ENCODE peak calls at places on chromosomes 4 and X, in eight cellular contexts. One of them, this sample, is unnamed.

GRCh38 chr4:168781341-168781740 is 228.7 kb downstream of the CBR4 start:
- DNase-seq in immature natural killer cell: no peak
- DNase-seq in C1 segment of cervical spinal cord: no peak
- DNase-seq in ascending aorta: no peak
- DNase-seq in NCI-H524: no peak
- DNase-seq in fibroblast of lung: no peak
- DNase-seq in dermis blood vessel endothelial cell: no peak
- DNase-seq in T-helper 9 cell: no peak
- DNase-seq in this sample: no peak

GRCh38 chr4:172631832-172632231 is 536.8 kb upstream of the GALNT7 start:
- DNase-seq in immature natural killer cell: no peak
- DNase-seq in C1 segment of cervical spinal cord: no peak
- DNase-seq in ascending aorta: no peak
- DNase-seq in NCI-H524: no peak
- DNase-seq in fibroblast of lung: no peak
- DNase-seq in dermis blood vessel endothelial cell: no peak
- DNase-seq in T-helper 9 cell: no peak
- DNase-seq in this sample: no peak

GRCh38 chrX:4588893-4589292 is 875.4 kb upstream of the PRKX start:
- DNase-seq in immature natural killer cell: no peak
- DNase-seq in C1 segment of cervical spinal cord: no peak
- DNase-seq in ascending aorta: no peak
- DNase-seq in NCI-H524: no peak
- DNase-seq in fibroblast of lung: no peak
- DNase-seq in dermis blood vessel endothelial cell: no peak
- DNase-seq in T-helper 9 cell: no peak
- DNase-seq in this sample: no peak

GRCh38 chrX:40459576-40460158 is 121.1 kb upstream of the ATP6AP2 start:
- DNase-seq in immature natural killer cell: no peak
- DNase-seq in C1 segment of cervical spinal cord: no peak
- DNase-seq in ascending aorta: no peak
- DNase-seq in NCI-H524: no peak
- DNase-seq in fibroblast of lung: no peak
- DNase-seq in dermis blood vessel endothelial cell: peak
- DNase-seq in T-helper 9 cell: no peak
- DNase-seq in this sample: no peak

GRCh38 chr4:682490-683172 is 6.3 kb downstream of the SLC49A3 start:
- DNase-seq in immature natural killer cell: no peak
- DNase-seq in C1 segment of cervical spinal cord: no peak
- DNase-seq in ascending aorta: no peak
- DNase-seq in NCI-H524: no peak
- DNase-seq in fibroblast of lung: no peak
- DNase-seq in dermis blood vessel endothelial cell: no peak
- DNase-seq in T-helper 9 cell: no peak
- DNase-seq in this sample: no peak

GRCh38 chr4:168585168-168586091 is 88.6 kb downstream of the PALLD start:
- DNase-seq in immature natural killer cell: no peak
- DNase-seq in C1 segment of cervical spinal cord: no peak
- DNase-seq in ascending aorta: peak
- DNase-seq in NCI-H524: peak
- DNase-seq in fibroblast of lung: peak
- DNase-seq in dermis blood vessel endothelial cell: peak
- DNase-seq in T-helper 9 cell: no peak
- DNase-seq in this sample: no peak

GRCh38 chrX:11130142-11130541 is 19.0 kb downstream of the HCCS start:
- DNase-seq in immature natural killer cell: no peak
- DNase-seq in C1 segment of cervical spinal cord: no peak
- DNase-seq in ascending aorta: no peak
- DNase-seq in NCI-H524: no peak
- DNase-seq in fibroblast of lung: no peak
- DNase-seq in dermis blood vessel endothelial cell: no peak
- DNase-seq in T-helper 9 cell: no peak
- DNase-seq in this sample: no peak

GRCh38 chrX:94936722-94937121 is 1262.7 kb downstream of the FAM133A start:
- DNase-seq in immature natural killer cell: no peak
- DNase-seq in C1 segment of cervical spinal cord: no peak
- DNase-seq in ascending aorta: no peak
- DNase-seq in NCI-H524: no peak
- DNase-seq in fibroblast of lung: no peak
- DNase-seq in dermis blood vessel endothelial cell: no peak
- DNase-seq in T-helper 9 cell: no peak
- DNase-seq in this sample: no peak

GRCh38 chr4:118282692-118283091 is 70.1 kb downstream of the PRSS12 start:
- DNase-seq in immature natural killer cell: no peak
- DNase-seq in C1 segment of cervical spinal cord: no peak
- DNase-seq in ascending aorta: no peak
- DNase-seq in NCI-H524: no peak
- DNase-seq in fibroblast of lung: peak
- DNase-seq in dermis blood vessel endothelial cell: no peak
- DNase-seq in T-helper 9 cell: no peak
- DNase-seq in this sample: no peak